ENCODE peak calls at places on chromosomes 6 and 20, in seven cellular contexts. P is GM23338, M is colonic mucosa, R is EL, K is T1000, V is PC-3, Y is NCI-H345. T is an unnamed sample.

GRCh38 chr6:7058250-7058923 is 49.4 kb upstream of the RREB1 start:
- DNase-seq in P (no peak), V (peak), K (peak), M (peak), R (peak), Y (no peak), T (peak)

GRCh38 chr20:30502670-30503069 is 754.8 kb upstream of the DEFB115 start:
- DNase-seq in R (no peak), K (no peak), P (no peak), Y (no peak), M (no peak), V (no peak), T (no peak)

GRCh38 chr6:106677282-106677681 is 47.9 kb downstream of the QRSL1 start:
- DNase-seq in Y (no peak), P (no peak), V (no peak), K (no peak), R (no peak), M (peak), T (no peak)

GRCh38 chr6:154861825-154862224 is 128.6 kb downstream of the SCAF8 start:
- DNase-seq in K (no peak), P (no peak), M (no peak), V (no peak), R (no peak), Y (peak), T (no peak)

GRCh38 chr6:144219056-144219685 is 66.0 kb upstream of the UTRN start:
- DNase-seq in R (peak), K (no peak), M (no peak), P (peak), Y (peak), V (peak), T (peak)

GRCh38 chr6:11824986-11825385 is 46.4 kb upstream of the ADTRP start:
- DNase-seq in V (no peak), P (no peak), M (no peak), Y (no peak), R (peak), K (no peak), T (no peak)

GRCh38 chr6:11043552-11043960 is 549 bp downstream of the ELOVL2 start:
- DNase-seq in P (peak), V (no peak), R (peak), K (no peak), Y (no peak), M (no peak), T (no peak)

GRCh38 chr6:42963855-42964605 is 3.5 kb downstream of the GNMT start:
- DNase-seq in M (peak), V (peak), K (no peak), Y (no peak), R (peak), P (peak), T (peak)

GRCh38 chr20:16752901-16753300 is 4.7 kb downstream of the OTOR start:
- DNase-seq in V (no peak), K (no peak), M (no peak), Y (no peak), R (no peak), P (no peak), T (no peak)

GRCh38 chr20:37922016-37922415 is 19.1 kb downstream of the VSTM2L start:
- DNase-seq in Y (no peak), K (no peak), R (no peak), V (no peak), P (no peak), M (no peak), T (no peak)

GRCh38 chr6:90180526-90180925 is 116.1 kb downstream of the BACH2 start:
- DNase-seq in P (no peak), K (no peak), M (no peak), V (no peak), Y (no peak), R (no peak), T (no peak)

GRCh38 chr6:153767127-153767526 is 271.9 kb upstream of the OPRM1 start:
- DNase-seq in M (no peak), K (no peak), R (no peak), Y (no peak), P (no peak), V (no peak), T (no peak)

GRCh38 chr20:20593447-20594170 is 118.8 kb downstream of the RALGAPA2 start:
- DNase-seq in R (peak), Y (peak), V (peak), M (no peak), P (peak), K (no peak), T (peak)

GRCh38 chr6:44133003-44133931 is 5.9 kb downstream of the TMEM63B start:
- DNase-seq in Y (peak), K (peak), V (peak), P (peak), R (peak), M (peak), T (peak)

GRCh38 chr6:17233531-17233930 is 47.6 kb upstream of the RBM24 start:
- DNase-seq in K (peak), R (peak), V (peak), P (no peak), M (no peak), Y (no peak), T (peak)

GRCh38 chr6:52547647-52548352 is 29.1 kb downstream of the TRAM2 start:
- DNase-seq in K (peak), M (peak), V (peak), R (peak), P (no peak), Y (no peak), T (no peak)

GRCh38 chr20:63022501-63022900 is 15.7 kb upstream of the BHLHE23 start:
- DNase-seq in R (no peak), Y (no peak), M (no peak), P (peak), V (no peak), K (no peak), T (no peak)

GRCh38 chr6:170134077-170135040 is 156.5 kb downstream of the DLL1 start:
- DNase-seq in R (no peak), V (no peak), M (no peak), K (no peak), Y (no peak), P (no peak), T (no peak)

GRCh38 chr20:22836877-22837276 is 198.2 kb upstream of the SSTR4 start:
- DNase-seq in K (no peak), M (no peak), V (peak), P (no peak), R (peak), Y (no peak), T (peak)

GRCh38 chr6:2957696-2958330 is 13.6 kb downstream of the SERPINB6 start:
- DNase-seq in Y (no peak), M (no peak), P (no peak), R (no peak), K (no peak), V (no peak), T (no peak)

GRCh38 chr6:77926198-77926752 is 273.4 kb downstream of the MEI4 start:
- DNase-seq in P (peak), M (no peak), V (peak), Y (no peak), R (peak), K (no peak), T (no peak)

GRCh38 chr6:157937318-157937717 is 44.3 kb upstream of the SYNJ2 start:
- DNase-seq in K (no peak), Y (no peak), M (no peak), R (no peak), P (no peak), V (no peak), T (no peak)

GRCh38 chr6:37019065-37019450 is 13.6 kb downstream of the FGD2 start:
- DNase-seq in M (no peak), P (no peak), R (no peak), K (no peak), Y (peak), V (peak), T (no peak)

GRCh38 chr6:24734166-24734565 is 15.2 kb upstream of the C6orf62 start:
- DNase-seq in M (no peak), V (no peak), P (no peak), R (no peak), Y (no peak), K (no peak), T (no peak)

GRCh38 chr6:135196739-135197510 is 15.8 kb downstream of the MYB start:
- DNase-seq in P (no peak), V (no peak), K (no peak), R (no peak), M (no peak), Y (no peak), T (no peak)

GRCh38 chr6:155676346-155676745 is 220.7 kb upstream of the NOX3 start:
- DNase-seq in Y (no peak), K (no peak), P (peak), M (no peak), R (no peak), V (no peak), T (no peak)

GRCh38 chr6:66496659-66497058 is 789.6 kb upstream of the EYS start:
- DNase-seq in P (peak), R (no peak), K (no peak), Y (peak), V (peak), M (no peak), T (no peak)

GRCh38 chr6:150006961-150007464 is 18.3 kb downstream of the RAET1L start:
- DNase-seq in K (no peak), P (peak), M (no peak), V (peak), R (peak), Y (peak), T (peak)

GRCh38 chr20:33858666-33859065 is 47.5 kb downstream of the CHMP4B start:
- DNase-seq in R (no peak), K (no peak), M (no peak), Y (no peak), V (no peak), P (no peak), T (no peak)

GRCh38 chr6:134787261-134787871 is 162.5 kb downstream of the ALDH8A1 start:
- DNase-seq in M (no peak), K (no peak), V (peak), P (no peak), Y (no peak), R (peak), T (peak)

GRCh38 chr6:18400831-18401446 is 13.8 kb downstream of the RNF144B start:
- DNase-seq in R (peak), K (no peak), Y (no peak), V (no peak), M (no peak), P (no peak), T (no peak)